ENCODE peak calls at places on chromosomes 1 and 21, in ten cellular contexts. I is sigmoid colon, Q is psoas muscle, F is mammary epithelial cell, Z is kidney epithelial cell, U is upper lobe of right lung, C is lung, S is heart right ventricle, J is GM06990, X is left ventricle myocardium inferior. M is an unnamed sample.
A peak's percentile ranks its signal among the peaks of the same experiment; 100 is the strongest.

GRCh38 chr1:30413606-30414005 is 309.8 kb downstream of the MATN1 start:
- DNase-seq in I (peak; percentile 36), Q (no peak), F (no peak), Z (no peak), U (peak; percentile 21), C (peak; percentile 14), S (no peak), J (no peak), X (no peak), M (no peak)

GRCh38 chr1:239308701-239309333 is 77.6 kb upstream of the CHRM3 start:
- DNase-seq in I (no peak), Q (no peak), F (peak; percentile 2), Z (no peak), U (peak; percentile 64), C (peak; percentile 44), S (peak; percentile 5), J (no peak), X (no peak), M (peak; percentile 3)

GRCh38 chr1:173295995-173296394 is 88.9 kb upstream of the TNFSF4 start:
- DNase-seq in I (no peak), Q (no peak), F (peak; percentile 12), Z (no peak), U (no peak), C (no peak), S (no peak), J (no peak), X (no peak), M (peak; percentile 32)

GRCh38 chr1:118986839-118987430 is 1.2 kb downstream of the TBX15 start:
- DNase-seq in I (no peak), Q (no peak), F (no peak), Z (no peak), U (no peak), C (no peak), S (no peak), J (no peak), X (no peak), M (no peak)

GRCh38 chr1:154534263-154534844 is 24.1 kb downstream of the UBE2Q1 start:
- DNase-seq in I (no peak), Q (no peak), F (peak; percentile 44), Z (no peak), U (no peak), C (no peak), S (no peak), J (no peak), X (no peak), M (no peak)

GRCh38 chr21:44709426-44710293 is 1.7 kb downstream of the TSPEAR start:
- DNase-seq in I (no peak), Q (no peak), F (peak; percentile 82), Z (no peak), U (peak; percentile 70), C (no peak), S (no peak), J (no peak), X (no peak), M (no peak)

GRCh38 chr21:34971656-34972055 is 77.4 kb downstream of the RUNX1 start:
- DNase-seq in I (no peak), Q (no peak), F (no peak), Z (no peak), U (no peak), C (no peak), S (no peak), J (no peak), X (no peak), M (no peak)

GRCh38 chr1:41639332-41639936 is 155.0 kb upstream of the EDN2 start:
- DNase-seq in I (no peak), Q (peak; percentile 32), F (peak; percentile 65), Z (no peak), U (no peak), C (no peak), S (no peak), J (no peak), X (no peak), M (peak; percentile 84)

DNA sequence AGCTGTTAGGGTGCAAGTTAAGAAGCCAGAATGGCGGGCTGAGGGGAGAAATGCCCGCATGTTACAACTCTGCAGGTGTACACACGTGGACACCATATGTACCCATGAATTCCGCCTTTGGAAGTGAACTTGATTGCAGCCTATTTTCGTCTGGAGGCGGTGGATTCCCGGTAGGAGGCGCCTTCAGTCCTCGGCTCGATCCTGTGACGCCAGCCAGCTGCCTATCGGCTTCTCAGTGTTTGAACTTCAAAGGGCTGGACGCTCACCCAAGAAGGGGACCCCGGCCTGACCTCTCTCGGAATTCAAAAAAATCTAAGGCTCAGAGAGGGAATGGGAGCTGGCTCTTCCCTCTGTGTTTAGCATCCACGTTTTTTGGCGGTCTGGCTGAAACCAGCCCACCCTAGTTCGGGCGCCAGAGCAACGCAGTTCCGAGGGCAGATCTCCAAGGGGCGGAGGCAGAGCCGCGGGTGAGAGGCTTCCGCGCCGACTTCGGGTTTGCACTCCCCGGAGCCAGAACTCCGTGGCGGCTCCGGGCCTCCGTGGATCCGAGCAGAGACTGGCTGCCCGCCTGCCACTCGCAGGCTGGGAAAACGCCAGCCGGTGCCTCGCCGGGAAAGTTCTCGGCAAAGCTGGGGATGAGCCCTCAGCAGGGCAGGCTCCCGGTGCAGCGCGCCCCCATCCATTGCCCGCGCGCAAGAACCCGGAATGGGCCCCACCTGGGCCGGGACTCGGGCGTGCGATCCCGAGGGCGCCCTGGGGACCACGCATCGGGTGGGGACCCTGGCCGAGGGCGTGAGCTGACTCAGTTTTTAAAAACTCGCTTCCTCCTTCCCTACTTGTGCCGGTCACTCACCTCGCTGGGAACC is 996 bp upstream of the TMEM51 start:
- DNase-seq in I (peak; percentile 97), Q (peak; percentile 76), F (peak; percentile 89), Z (peak; percentile 72), U (peak; percentile 92), C (peak; percentile 83), S (peak; percentile 83), J (no peak), X (peak; percentile 82), M (peak; percentile 88)
- TF ChIP-seq CTCF in I (peak; percentile 76), Q (peak; percentile 45), F (peak; percentile 52), Z (peak; percentile 80), U (peak; percentile 58), C (peak; percentile 58), S (peak; percentile 82), J (peak; percentile 33), X (peak; percentile 76), M (peak; percentile 88)

DNA sequence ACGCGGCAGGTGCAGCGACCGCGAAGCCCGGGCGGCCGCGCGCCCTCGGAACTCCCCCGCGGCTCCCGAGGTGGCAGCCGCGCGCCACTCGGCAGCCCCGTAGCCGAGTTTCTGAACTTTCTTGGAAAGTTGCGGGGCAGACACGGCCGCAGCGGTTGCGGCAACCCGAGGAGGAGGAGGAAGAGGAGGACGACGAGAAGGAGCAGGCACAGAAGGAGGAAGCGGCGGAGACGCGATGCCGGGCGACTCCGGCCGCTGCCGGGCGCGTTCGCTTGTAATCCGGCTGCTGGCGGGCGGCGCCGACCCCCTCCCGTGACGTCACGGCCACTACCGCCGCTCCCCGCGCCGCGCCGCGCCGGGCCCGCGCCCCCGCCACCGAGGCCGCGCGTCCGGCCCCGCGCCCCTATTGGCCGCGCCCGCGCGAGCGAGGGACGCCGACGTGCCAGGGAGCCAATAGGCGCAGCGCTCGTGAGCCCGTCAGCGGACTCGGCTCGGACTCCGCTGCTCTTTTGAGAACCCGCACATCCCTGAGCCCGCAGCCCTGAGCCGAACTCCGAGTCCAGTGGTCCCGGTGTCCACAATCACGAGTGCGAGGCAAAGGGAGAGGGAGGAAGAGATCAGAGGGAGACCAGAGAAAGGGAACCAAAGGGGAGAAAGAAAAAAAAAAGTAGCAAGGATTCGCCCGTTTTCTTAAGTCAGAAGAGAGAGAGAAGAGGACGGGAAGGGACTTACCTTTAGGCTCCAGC is 736 bp upstream of the BARHL2 start:
- DNase-seq in I (no peak), Q (no peak), F (no peak), Z (no peak), U (no peak), C (no peak), S (no peak), J (no peak), X (no peak), M (no peak)
- H3K27me3 ChIP-seq in I (peaks cover 74% of the 10 kb centered on the region), Q (peaks cover 2% of the 10 kb centered on the region), F (peaks cover 71% of the 10 kb centered on the region), Z (peaks cover 76% of the 10 kb centered on the region), U (peaks cover 94% of the 10 kb centered on the region), C (no peaks in the 10 kb centered on the region), S (peaks cover 99% of the 10 kb centered on the region), J (peaks cover 4% of the 10 kb centered on the region), X (peaks cover 100% of the 10 kb centered on the region), M (peaks cover 88% of the 10 kb centered on the region)

DNA sequence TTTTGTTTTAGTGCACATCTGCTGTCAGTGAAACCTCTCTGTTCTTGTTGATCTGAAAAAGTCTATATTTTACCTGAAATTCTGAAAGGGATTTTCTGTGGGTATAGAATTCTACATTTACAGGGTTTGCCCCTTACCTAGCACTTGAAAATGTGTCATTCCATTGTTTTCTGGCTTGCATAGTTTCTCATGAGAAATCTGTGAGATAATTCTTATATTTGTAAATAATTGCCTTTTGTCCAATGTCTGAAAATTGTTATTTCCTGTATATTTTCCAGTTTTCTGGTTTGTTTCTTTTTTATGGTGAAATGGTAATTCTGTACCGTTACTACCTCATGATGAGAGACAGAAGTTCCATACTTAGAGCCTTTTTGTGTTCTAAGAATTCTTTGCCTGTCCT is 11.8 kb upstream of the SCAF4 start:
- DNase-seq in I (no peak), Q (no peak), F (no peak), Z (no peak), U (no peak), C (no peak), S (no peak), J (no peak), X (no peak), M (no peak)
- TF ChIP-seq CTCF in I (no peak), Q (no peak), F (no peak), Z (no peak), U (no peak), C (no peak), S (no peak), J (no peak), X (no peak), M (no peak)

GRCh38 chr1:94070746-94071318 is 50.1 kb downstream of the ABCA4 start:
- DNase-seq in I (no peak), Q (no peak), F (no peak), Z (no peak), U (no peak), C (no peak), S (no peak), J (no peak), X (no peak), M (no peak)

GRCh38 chr1:94069649-94070285 is 51.2 kb downstream of the ABCA4 start:
- DNase-seq in I (no peak), Q (no peak), F (no peak), Z (no peak), U (no peak), C (no peak), S (no peak), J (no peak), X (no peak), M (no peak)

GRCh38 chr1:94068096-94068830 is 52.7 kb downstream of the ABCA4 start:
- DNase-seq in I (no peak), Q (no peak), F (peak; percentile 48), Z (peak; percentile 87), U (no peak), C (no peak), S (no peak), J (no peak), X (no peak), M (peak; percentile 79)

GRCh38 chr1:94067196-94067595 is 53.8 kb downstream of the ABCA4 start:
- DNase-seq in I (no peak), Q (no peak), F (no peak), Z (no peak), U (no peak), C (no peak), S (no peak), J (no peak), X (no peak), M (peak; percentile 94)

DNA sequence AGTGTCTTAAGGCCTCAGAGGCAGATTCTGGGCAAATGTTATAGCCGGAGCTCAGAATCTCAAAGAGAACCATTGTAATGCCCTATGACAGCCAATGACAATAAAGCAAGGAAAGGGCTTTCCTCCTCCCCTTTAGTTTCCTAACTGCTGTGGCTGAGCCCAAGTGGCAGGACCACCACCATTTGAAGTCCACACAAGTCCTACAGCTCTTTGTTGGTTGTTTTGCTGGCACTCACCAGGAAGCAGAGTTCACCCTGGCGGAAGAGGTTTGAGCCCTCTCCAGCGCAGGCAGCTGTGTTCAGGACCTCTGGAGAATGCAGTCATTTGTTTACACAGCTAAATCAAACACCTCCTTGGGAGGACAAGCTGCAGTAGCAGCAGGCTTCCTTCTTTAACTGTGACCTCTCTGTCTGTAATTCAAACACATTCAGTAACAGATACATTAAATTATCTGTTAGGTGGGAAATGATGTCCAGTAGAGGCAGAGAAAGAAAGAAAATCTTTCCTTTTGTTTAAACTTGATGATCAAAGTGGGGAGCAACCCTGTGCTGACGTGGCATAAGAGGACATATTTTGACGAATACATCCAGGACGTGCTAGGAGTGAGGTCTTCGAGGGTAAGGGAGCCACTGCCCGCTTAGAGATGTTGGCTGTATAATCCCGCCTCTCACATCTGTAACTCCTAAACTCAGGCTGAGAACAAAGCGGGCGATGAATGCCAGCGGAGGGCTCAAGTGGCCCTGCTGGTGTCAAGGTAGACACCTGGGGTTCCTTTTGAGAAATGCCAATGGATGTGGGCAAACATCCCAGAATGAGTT is 51.9 kb downstream of the ABCA4 start:
- DNase-seq in I (peak; percentile 78), Q (no peak), F (no peak), Z (peak; percentile 55), U (peak; percentile 75), C (peak; percentile 63), S (peak; percentile 44), J (no peak), X (peak; percentile 41), M (peak; percentile 85)
- H3K27me3 ChIP-seq in I (no peaks in the 10 kb centered on the region), Q (no peaks in the 10 kb centered on the region), F (no peaks in the 10 kb centered on the region), Z (no peaks in the 10 kb centered on the region), U (no peaks in the 10 kb centered on the region), C (no peaks in the 10 kb centered on the region), S (no peaks in the 10 kb centered on the region), J (no peaks in the 10 kb centered on the region), X (no peaks in the 10 kb centered on the region), M (no peaks in the 10 kb centered on the region)